ENCODE peak calls at places on chromosomes 12 and 14, in ten cellular contexts. One of them, this sample, is unnamed.

GRCh38 chr14:65224799-65225198 is 122.5 kb upstream of the MAX start:
- DNase-seq in RWPE1: no peak
- DNase-seq in dermis microvascular lymphatic vessel endothelial cell: no peak
- DNase-seq in DMS79 treated with DMSO at 0.1 percent for 48 hours: no peak
- DNase-seq in left lung: no peak
- DNase-seq in HT1080: peak
- DNase-seq in naive thymus-derived CD8-positive, alpha-beta T cell: no peak
- DNase-seq in breast epithelium: no peak
- DNase-seq in stimulated activated CD4-positive, alpha-beta T cell treated with anti-CD3 and anti-CD28 coated beads, Interleukin-15, amount 100 ng/mL, for 1 hour: no peak
- DNase-seq in HAP-1: no peak
- DNase-seq in this sample: no peak

GRCh38 chr12:92337128-92337527 is 191.5 kb upstream of the BTG1 start:
- DNase-seq in RWPE1: no peak
- DNase-seq in HAP-1: no peak
- DNase-seq in left lung: no peak
- DNase-seq in dermis microvascular lymphatic vessel endothelial cell: no peak
- DNase-seq in naive thymus-derived CD8-positive, alpha-beta T cell: no peak
- DNase-seq in DMS79 treated with DMSO at 0.1 percent for 48 hours: no peak
- DNase-seq in HT1080: peak
- DNase-seq in breast epithelium: no peak
- DNase-seq in stimulated activated CD4-positive, alpha-beta T cell treated with anti-CD3 and anti-CD28 coated beads, Interleukin-15, amount 100 ng/mL, for 1 hour: no peak
- DNase-seq in this sample: no peak

GRCh38 chr12:100987552-100988277 is 193.1 kb downstream of the ANO4 start:
- DNase-seq in HT1080: peak
- DNase-seq in stimulated activated CD4-positive, alpha-beta T cell treated with anti-CD3 and anti-CD28 coated beads, Interleukin-15, amount 100 ng/mL, for 1 hour: no peak
- DNase-seq in breast epithelium: no peak
- DNase-seq in DMS79 treated with DMSO at 0.1 percent for 48 hours: no peak
- DNase-seq in naive thymus-derived CD8-positive, alpha-beta T cell: no peak
- DNase-seq in dermis microvascular lymphatic vessel endothelial cell: peak
- DNase-seq in HAP-1: peak
- DNase-seq in RWPE1: peak
- DNase-seq in left lung: no peak
- DNase-seq in this sample: no peak

GRCh38 chr12:7047318-7047717 is 13.2 kb upstream of the C1S start:
- DNase-seq in RWPE1: no peak
- DNase-seq in stimulated activated CD4-positive, alpha-beta T cell treated with anti-CD3 and anti-CD28 coated beads, Interleukin-15, amount 100 ng/mL, for 1 hour: no peak
- DNase-seq in breast epithelium: no peak
- DNase-seq in left lung: no peak
- DNase-seq in HAP-1: no peak
- DNase-seq in DMS79 treated with DMSO at 0.1 percent for 48 hours: no peak
- DNase-seq in HT1080: no peak
- DNase-seq in dermis microvascular lymphatic vessel endothelial cell: no peak
- DNase-seq in naive thymus-derived CD8-positive, alpha-beta T cell: no peak
- DNase-seq in this sample: no peak

GRCh38 chr14:93219103-93219726 is 12.2 kb downstream of the UBR7 start:
- DNase-seq in dermis microvascular lymphatic vessel endothelial cell: peak
- DNase-seq in DMS79 treated with DMSO at 0.1 percent for 48 hours: peak
- DNase-seq in left lung: no peak
- DNase-seq in RWPE1: peak
- DNase-seq in breast epithelium: no peak
- DNase-seq in HAP-1: peak
- DNase-seq in HT1080: peak
- DNase-seq in stimulated activated CD4-positive, alpha-beta T cell treated with anti-CD3 and anti-CD28 coated beads, Interleukin-15, amount 100 ng/mL, for 1 hour: no peak
- DNase-seq in naive thymus-derived CD8-positive, alpha-beta T cell: peak
- DNase-seq in this sample: no peak

GRCh38 chr12:104183443-104183842 is 32.1 kb upstream of the TXNRD1 start:
- DNase-seq in RWPE1: no peak
- DNase-seq in left lung: no peak
- DNase-seq in HT1080: no peak
- DNase-seq in naive thymus-derived CD8-positive, alpha-beta T cell: no peak
- DNase-seq in HAP-1: no peak
- DNase-seq in breast epithelium: no peak
- DNase-seq in DMS79 treated with DMSO at 0.1 percent for 48 hours: no peak
- DNase-seq in dermis microvascular lymphatic vessel endothelial cell: no peak
- DNase-seq in stimulated activated CD4-positive, alpha-beta T cell treated with anti-CD3 and anti-CD28 coated beads, Interleukin-15, amount 100 ng/mL, for 1 hour: no peak
- DNase-seq in this sample: no peak

GRCh38 chr12:46200551-46200950 is 68.3 kb downstream of the SLC38A1 start:
- DNase-seq in breast epithelium: no peak
- DNase-seq in naive thymus-derived CD8-positive, alpha-beta T cell: no peak
- DNase-seq in left lung: no peak
- DNase-seq in dermis microvascular lymphatic vessel endothelial cell: no peak
- DNase-seq in HT1080: no peak
- DNase-seq in HAP-1: no peak
- DNase-seq in RWPE1: no peak
- DNase-seq in stimulated activated CD4-positive, alpha-beta T cell treated with anti-CD3 and anti-CD28 coated beads, Interleukin-15, amount 100 ng/mL, for 1 hour: no peak
- DNase-seq in DMS79 treated with DMSO at 0.1 percent for 48 hours: no peak
- DNase-seq in this sample: no peak

GRCh38 chr12:57456145-57456700 is 1.1 kb downstream of the INHBE start:
- DNase-seq in DMS79 treated with DMSO at 0.1 percent for 48 hours: peak
- DNase-seq in breast epithelium: no peak
- DNase-seq in HAP-1: peak
- DNase-seq in dermis microvascular lymphatic vessel endothelial cell: peak
- DNase-seq in HT1080: peak
- DNase-seq in RWPE1: no peak
- DNase-seq in naive thymus-derived CD8-positive, alpha-beta T cell: peak
- DNase-seq in stimulated activated CD4-positive, alpha-beta T cell treated with anti-CD3 and anti-CD28 coated beads, Interleukin-15, amount 100 ng/mL, for 1 hour: no peak
- DNase-seq in left lung: no peak
- DNase-seq in this sample: no peak

GRCh38 chr12:120242971-120243699 is 22.4 kb downstream of the PXN start:
- DNase-seq in HAP-1: peak
- DNase-seq in RWPE1: no peak
- DNase-seq in stimulated activated CD4-positive, alpha-beta T cell treated with anti-CD3 and anti-CD28 coated beads, Interleukin-15, amount 100 ng/mL, for 1 hour: no peak
- DNase-seq in HT1080: no peak
- DNase-seq in naive thymus-derived CD8-positive, alpha-beta T cell: no peak
- DNase-seq in breast epithelium: no peak
- DNase-seq in dermis microvascular lymphatic vessel endothelial cell: no peak
- DNase-seq in left lung: no peak
- DNase-seq in DMS79 treated with DMSO at 0.1 percent for 48 hours: no peak
- DNase-seq in this sample: no peak

GRCh38 chr12:120061815-120062214 is 54.7 kb downstream of the RAB35 start:
- DNase-seq in stimulated activated CD4-positive, alpha-beta T cell treated with anti-CD3 and anti-CD28 coated beads, Interleukin-15, amount 100 ng/mL, for 1 hour: no peak
- DNase-seq in HT1080: no peak
- DNase-seq in RWPE1: no peak
- DNase-seq in HAP-1: no peak
- DNase-seq in left lung: no peak
- DNase-seq in naive thymus-derived CD8-positive, alpha-beta T cell: no peak
- DNase-seq in DMS79 treated with DMSO at 0.1 percent for 48 hours: no peak
- DNase-seq in dermis microvascular lymphatic vessel endothelial cell: no peak
- DNase-seq in breast epithelium: no peak
- DNase-seq in this sample: no peak

GRCh38 chr14:21796912-21797311 is 123.3 kb upstream of the OR4E1 start:
- DNase-seq in naive thymus-derived CD8-positive, alpha-beta T cell: peak
- DNase-seq in RWPE1: no peak
- DNase-seq in breast epithelium: no peak
- DNase-seq in left lung: no peak
- DNase-seq in HT1080: no peak
- DNase-seq in stimulated activated CD4-positive, alpha-beta T cell treated with anti-CD3 and anti-CD28 coated beads, Interleukin-15, amount 100 ng/mL, for 1 hour: no peak
- DNase-seq in dermis microvascular lymphatic vessel endothelial cell: peak
- DNase-seq in DMS79 treated with DMSO at 0.1 percent for 48 hours: no peak
- DNase-seq in HAP-1: no peak
- DNase-seq in this sample: no peak